ENCODE peak calls at places on chromosomes 3 and 15, in ten cellular contexts. G, Q, Y, K, D, J, T, W, Z and F are unnamed samples.
A peak's percentile ranks its signal among the peaks of the same experiment; 100 is the strongest.

GRCh38 chr15:72889545-72889944 is 106.0 kb upstream of the ADPGK start:
- DNase-seq in G (no peak), Z (no peak), T (no peak), J (no peak), Y (no peak), D (no peak), Q (no peak), W (no peak), K (no peak), F (no peak)

GRCh38 chr3:149542375-149543312 is 68.1 kb downstream of the TM4SF4 start:
- DNase-seq in K (no peak), G (no peak), D (no peak), Z (no peak), T (no peak), Y (no peak), Q (no peak), J (no peak), W (no peak), F (no peak)

GRCh38 chr15:29131336-29132109 is 138.1 kb downstream of the NSMCE3 start:
- DNase-seq in J (no peak), Z (peak; percentile 52), D (no peak), Q (no peak), K (no peak), Y (no peak), W (no peak), T (no peak), G (peak; percentile 46), F (no peak)

GRCh38 chr3:78529601-78530000 is 1238.2 kb downstream of the ROBO1 start:
- DNase-seq in G (no peak), Y (no peak), D (no peak), K (no peak), T (no peak), Z (no peak), J (no peak), W (no peak), Q (no peak), F (no peak)

GRCh38 chr3:69425249-69425648 is 39.4 kb upstream of the FRMD4B start:
- DNase-seq in T (peak; percentile 17), Q (peak; percentile 21), D (peak; percentile 26), Y (peak; percentile 22), W (no peak), J (no peak), Z (no peak), G (no peak), K (peak; percentile 14), F (peak; percentile 7)

GRCh38 chr3:188929138-188929537 is 242.6 kb upstream of the TPRG1 start:
- DNase-seq in W (no peak), J (no peak), Y (no peak), Z (no peak), D (no peak), Q (no peak), T (no peak), G (no peak), K (no peak), F (no peak)

GRCh38 chr3:124920718-124921117 is 13.8 kb downstream of the MUC13 start:
- DNase-seq in Q (no peak), Y (no peak), T (no peak), K (no peak), W (peak; percentile 27), D (no peak), J (no peak), Z (no peak), G (no peak), F (no peak)

GRCh38 chr3:37987751-37988179 is 2.8 kb upstream of the VILL start:
- DNase-seq in W (no peak), J (peak; percentile 64), Y (peak; percentile 66), Z (peak; percentile 72), G (peak; percentile 40), K (no peak), D (peak; percentile 25), Q (no peak), T (no peak), F (no peak)

GRCh38 chr3:42802876-42803799 is 1.2 kb downstream of the HIGD1A start:
- DNase-seq in D (no peak), W (no peak), K (no peak), Q (no peak), J (no peak), G (no peak), Z (no peak), T (no peak), Y (no peak), F (no peak)

DNA sequence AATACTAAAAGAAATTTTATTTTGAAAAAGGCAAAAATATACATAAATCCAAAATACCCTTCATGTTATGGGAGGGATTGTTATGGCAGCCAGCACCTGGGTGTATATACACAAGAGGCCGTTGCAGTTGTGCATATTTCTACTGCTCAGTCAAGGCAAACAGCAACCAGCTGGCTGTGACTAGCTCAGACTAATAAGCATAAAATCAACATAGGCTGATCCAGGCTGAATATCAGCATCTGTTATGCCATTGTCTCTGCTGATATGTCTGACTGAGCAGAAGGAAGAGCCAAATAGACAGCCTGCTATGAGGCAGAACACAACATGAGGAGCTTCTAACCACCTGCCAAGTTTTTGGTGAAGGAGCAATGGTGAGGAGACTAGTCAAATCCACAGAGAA is 457.5 kb upstream of the ALCAM start:
- DNase-seq in Z (no peak), J (no peak), W (no peak), T (no peak), G (no peak), Y (no peak), Q (no peak), K (no peak), D (no peak), F (no peak)
- TF ChIP-seq POLR2AphosphoS5 in Z (no peak), J (no peak), W (no peak), T (no peak), G (no peak), Y (no peak), Q (no peak), K (no peak), D (no peak), F (no peak)

GRCh38 chr15:92715753-92716152 is 60.2 kb upstream of the FAM174B start:
- DNase-seq in W (no peak), Y (no peak), Q (no peak), Z (no peak), J (peak; percentile 37), K (no peak), D (no peak), T (no peak), G (peak; percentile 76), F (no peak)
- TF ChIP-seq POLR2AphosphoS5 in W (no peak), Y (no peak), Q (no peak), Z (no peak), J (no peak), K (no peak), D (no peak), T (no peak), G (no peak), F (no peak)

DNA sequence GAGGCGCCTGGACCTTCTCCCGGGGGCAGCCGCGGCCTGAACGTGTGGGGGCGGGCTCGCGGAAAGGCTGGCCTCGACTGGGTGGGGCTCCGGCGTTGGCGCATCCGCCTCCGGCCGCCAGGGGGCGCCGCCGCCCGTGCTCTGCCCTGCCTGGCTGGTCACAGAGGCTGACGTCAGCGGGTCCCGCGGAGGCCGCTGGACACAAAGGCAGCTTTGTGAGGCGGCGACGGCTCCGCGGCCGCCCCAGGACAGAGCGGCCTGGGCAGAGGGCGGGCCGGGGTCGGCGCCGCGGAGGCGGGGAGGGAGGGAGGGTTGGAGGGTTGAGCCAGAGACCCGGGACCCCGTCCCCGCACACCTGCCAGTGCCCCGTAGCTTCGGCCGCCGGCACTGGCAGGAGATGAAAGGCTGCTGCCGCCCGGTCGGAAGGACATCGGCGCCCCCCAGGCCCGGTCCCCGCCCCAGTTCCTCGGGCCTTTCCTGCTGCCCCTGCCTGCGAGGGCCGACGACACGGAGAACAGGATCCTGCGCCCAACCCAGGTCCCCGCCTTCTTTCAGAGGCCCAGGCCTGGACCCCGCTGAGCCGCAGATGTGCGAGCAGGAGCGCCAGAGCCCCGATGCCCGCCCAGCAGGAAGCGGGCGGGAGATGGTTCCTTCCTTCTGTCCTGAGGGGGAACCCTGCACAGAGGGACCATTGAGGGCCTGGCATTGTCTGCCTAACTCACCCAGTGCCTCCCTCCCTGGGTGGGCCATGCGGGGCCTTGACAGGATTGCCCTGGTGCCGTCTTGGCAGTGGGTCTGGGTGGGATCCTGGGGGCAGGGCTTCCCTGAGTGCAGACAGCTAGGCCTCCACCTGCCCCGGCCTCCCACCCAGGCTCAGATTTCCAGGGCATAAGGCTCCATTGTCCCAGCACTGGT is 8.7 kb upstream of the SEMA3B start:
- DNase-seq in D (peak; percentile 80), T (no peak), Q (no peak), Y (peak; percentile 95), G (peak; percentile 97), Z (peak; percentile 99), W (peak; percentile 93), K (peak; percentile 100), J (peak; percentile 96), F (peak; percentile 100)
- TF ChIP-seq POLR2AphosphoS5 in D (peak; percentile 79), T (peak; percentile 81), Q (peak; percentile 84), Y (peak; percentile 87), G (peak; percentile 83), Z (peak; percentile 89), W (peak; percentile 83), K (no peak), J (peak; percentile 72), F (no peak)

GRCh38 chr15:89335289-89336041 is 841 bp upstream of the POLG start:
- DNase-seq in W (peak; percentile 36), Q (no peak), T (no peak), Z (no peak), D (no peak), K (no peak), Y (peak; percentile 43), G (peak; percentile 74), J (no peak), F (peak; percentile 41)

GRCh38 chr15:89332446-89332845 is 2.2 kb downstream of the POLG start:
- DNase-seq in W (no peak), D (peak; percentile 21), Z (no peak), J (no peak), G (no peak), Y (no peak), K (no peak), T (no peak), Q (peak; percentile 12), F (no peak)

GRCh38 chr15:89333959-89334509 is 590 bp downstream of the POLG start:
- DNase-seq in J (no peak), W (no peak), Q (no peak), Z (no peak), Y (no peak), D (peak; percentile 40), T (no peak), K (no peak), G (peak; percentile 66), F (peak; percentile 70)

GRCh38 chr15:89333011-89333860 is 1.4 kb downstream of the POLG start:
- DNase-seq in W (no peak), Q (no peak), D (no peak), G (peak; percentile 61), J (no peak), K (no peak), T (no peak), Z (peak; percentile 86), Y (no peak), F (no peak)

DNA sequence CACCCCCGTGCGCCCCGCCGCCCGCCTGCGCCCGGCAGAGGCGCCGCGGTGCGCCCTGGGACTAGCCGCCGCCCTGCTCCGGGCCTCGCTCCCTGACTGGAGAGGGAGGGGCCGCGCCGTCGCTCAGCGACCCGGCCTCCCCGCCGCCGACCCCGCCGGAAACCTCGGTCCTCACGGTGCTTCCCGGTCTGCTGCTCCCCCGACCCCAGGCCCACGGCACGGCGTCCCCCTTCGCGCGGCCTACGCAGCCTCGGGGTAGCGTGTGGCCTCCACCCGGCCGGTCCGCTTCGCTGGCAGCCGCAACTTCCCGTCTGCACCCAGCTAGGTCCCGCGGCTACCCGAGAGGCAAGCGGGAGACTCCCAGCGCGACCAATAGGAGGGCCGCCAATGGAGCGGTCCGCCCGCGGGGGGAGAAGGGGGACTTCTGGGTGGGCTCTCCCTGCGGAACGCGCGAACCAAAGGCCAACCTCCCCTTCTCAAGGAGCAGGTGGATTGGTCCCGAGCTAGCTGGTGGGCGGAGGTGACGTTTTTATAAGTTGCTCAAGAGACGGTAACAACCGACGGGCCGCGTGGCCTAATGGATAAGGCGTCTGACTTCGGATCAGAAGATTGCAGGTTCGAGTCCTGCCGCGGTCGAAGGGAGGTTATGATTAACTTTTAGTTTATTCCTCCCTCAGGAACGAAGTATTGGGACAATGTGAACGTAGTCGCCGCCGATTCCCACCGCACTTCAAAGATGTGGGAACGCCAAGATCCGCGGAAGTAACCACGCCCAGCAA is at the start of gene POLG:
- DNase-seq in K (peak; percentile 98), Y (peak; percentile 99), J (peak; percentile 97), Q (peak; percentile 98), G (peak; percentile 100), D (peak; percentile 99), T (peak; percentile 97), Z (peak; percentile 100), W (peak; percentile 98), F (peak; percentile 97)
- TF ChIP-seq POLR2AphosphoS5 in K (peak; percentile 96), Y (peak; percentile 97), J (peak; percentile 79), Q (peak; percentile 97), G (peak; percentile 92), D (peak; percentile 95), T (peak; percentile 97), Z (peak; percentile 99), W (peak; percentile 98), F (peak; percentile 96)